ENCODE peak calls at places on chromosome 22, in five cellular contexts. H, B, Q, T and O are unnamed samples.

GRCh38 chr22:49349181-49349835 is 478.4 kb downstream of the BRD1 start:
- DNase-seq in H (peak; percentile 34), Q (no peak), T (peak; percentile 28), B (no peak), O (no peak)

GRCh38 chr22:20191803-20192202 is 40.9 kb upstream of the CCDC188 start:
- DNase-seq in Q (no peak), B (no peak), T (no peak), H (no peak), O (no peak)

GRCh38 chr22:47166446-47167016 is 404.1 kb downstream of the TBC1D22A start:
- DNase-seq in T (peak; percentile 41), H (peak; percentile 13), Q (no peak), B (no peak), O (no peak)

GRCh38 chr22:46592390-46592872 is 27.8 kb upstream of the GRAMD4 start:
- DNase-seq in H (peak; percentile 56), T (peak; percentile 70), B (peak; percentile 69), Q (no peak), O (peak; percentile 45)

GRCh38 chr22:49325531-49326395 is 501.9 kb downstream of the BRD1 start:
- DNase-seq in Q (no peak), T (peak; percentile 19), H (peak; percentile 23), B (no peak), O (no peak)

GRCh38 chr22:42202669-42203068 is 67.8 kb downstream of the TCF20 start:
- DNase-seq in H (peak; percentile 28), B (no peak), T (no peak), Q (no peak), O (no peak)

GRCh38 chr22:35589071-35589735 is 27.9 kb downstream of the MB start:
- DNase-seq in Q (no peak), B (no peak), H (no peak), T (no peak), O (no peak)

GRCh38 chr22:19873960-19874306 is 19.3 kb upstream of the GNB1L start:
- DNase-seq in T (peak; percentile 38), Q (no peak), H (peak; percentile 42), B (no peak), O (no peak)

GRCh38 chr22:49417326-49417725 is 410.3 kb downstream of the BRD1 start:
- DNase-seq in B (no peak), H (no peak), T (no peak), Q (no peak), O (no peak)

GRCh38 chr22:36056980-36057379 is 28.4 kb upstream of the RBFOX2 start:
- DNase-seq in B (no peak), T (no peak), H (no peak), Q (no peak), O (no peak)

GRCh38 chr22:27349456-27349855 is 452.1 kb downstream of the MN1 start:
- DNase-seq in Q (no peak), B (no peak), H (no peak), T (no peak), O (no peak)

GRCh38 chr22:19442166-19442565 is 5.3 kb downstream of the C22orf39 start:
- DNase-seq in T (no peak), B (no peak), Q (no peak), H (no peak), O (no peak)

GRCh38 chr22:50119768-50120251 is 30.0 kb downstream of the MOV10L1 start:
- DNase-seq in H (no peak), Q (no peak), T (no peak), B (peak; percentile 15), O (no peak)

GRCh38 chr22:26442086-26442756 is 13.2 kb downstream of the ASPHD2 start:
- DNase-seq in Q (no peak), H (peak; percentile 75), T (no peak), B (no peak), O (no peak)

GRCh38 chr22:36052505-36052941 is 23.9 kb upstream of the RBFOX2 start:
- DNase-seq in B (no peak), T (no peak), H (peak; percentile 48), Q (no peak), O (no peak)

GRCh38 chr22:21068681-21069276 is 23.0 kb downstream of the LRRC74B start:
- DNase-seq in B (no peak), H (peak; percentile 63), Q (no peak), T (no peak), O (no peak)

GRCh38 chr22:20979243-20979809 is 2.8 kb upstream of the LZTR1 start:
- DNase-seq in B (peak; percentile 56), H (peak; percentile 98), Q (peak; percentile 79), T (peak; percentile 92), O (no peak)

GRCh38 chr22:16949561-16949960 is 58.5 kb downstream of the GAB4 start:
- DNase-seq in T (no peak), B (no peak), Q (no peak), H (no peak), O (no peak)

GRCh38 chr22:46754110-46754799 is 8.2 kb upstream of the TBC1D22A start:
- DNase-seq in T (peak; percentile 90), B (peak; percentile 96), H (no peak), Q (peak; percentile 95), O (no peak)

GRCh38 chr22:47303161-47303890 is 540.9 kb downstream of the TBC1D22A start:
- DNase-seq in B (no peak), Q (peak; percentile 32), T (no peak), H (no peak), O (no peak)

GRCh38 chr22:43923191-43923590 is 414 bp upstream of the PNPLA3 start:
- DNase-seq in Q (no peak), B (no peak), T (no peak), H (no peak), O (no peak)
- H3K27ac ChIP-seq in Q (no peak overlapping the region), B (no peak overlapping the region), T (no peak overlapping the region), H (peak overlapping the region; percentile 60), O (no peak overlapping the region)

GRCh38 chr22:22154068-22154467 is 90.5 kb upstream of the VPREB1 start:
- DNase-seq in Q (no peak), H (no peak), B (no peak), T (no peak), O (no peak)
- H3K27ac ChIP-seq in Q (no peak overlapping the region), H (no peak overlapping the region), B (no peak overlapping the region), T (no peak overlapping the region), O (no peak overlapping the region)

GRCh38 chr22:45265546-45265945 is 19.2 kb upstream of the UPK3A start:
- DNase-seq in T (no peak), B (no peak), H (no peak), Q (no peak), O (no peak)

GRCh38 chr22:45261407-45262088 is 20.9 kb upstream of the KIAA0930 start:
- DNase-seq in B (no peak), Q (no peak), H (no peak), T (no peak), O (no peak)

GRCh38 chr22:45262931-45263789 is 21.6 kb upstream of the UPK3A start:
- DNase-seq in T (peak; percentile 61), B (no peak), H (no peak), Q (no peak), O (no peak)

GRCh38 chr22:45262195-45262930 is 21.7 kb upstream of the KIAA0930 start:
- DNase-seq in H (no peak), B (no peak), T (no peak), Q (no peak), O (no peak)

DNA sequence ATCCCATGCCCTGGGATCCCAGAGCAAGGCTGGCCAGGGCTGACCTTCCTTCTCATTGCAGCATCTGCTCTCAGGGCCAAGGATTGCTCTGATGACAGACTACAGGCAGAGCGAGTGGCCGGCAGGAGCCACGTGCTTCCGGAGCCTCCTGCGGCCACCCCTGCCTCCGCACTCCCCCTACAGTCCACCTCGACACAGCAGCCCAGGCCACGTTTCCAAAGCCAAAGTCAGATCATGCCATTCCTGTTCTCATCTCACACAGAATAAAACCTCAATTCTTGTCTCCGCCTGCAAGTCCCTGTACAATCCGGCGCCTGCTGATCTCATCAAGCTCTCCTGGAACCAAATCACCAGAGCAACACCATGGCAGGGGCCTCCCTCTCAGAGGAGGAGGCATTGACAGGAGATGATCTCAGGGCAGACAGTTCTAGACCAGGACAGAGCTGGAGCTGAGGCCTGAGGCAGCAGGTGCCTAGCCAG is 20.9 kb upstream of the UPK3A start:
- DNase-seq in H (peak; percentile 91), Q (peak; percentile 87), T (peak; percentile 77), B (peak; percentile 75), O (peak; percentile 37)
- H3K27ac ChIP-seq in H (no peak overlapping the region), Q (no peak overlapping the region), T (peak overlapping the region; percentile 32), B (no peak overlapping the region), O (peak overlapping the region; percentile 64)

DNA sequence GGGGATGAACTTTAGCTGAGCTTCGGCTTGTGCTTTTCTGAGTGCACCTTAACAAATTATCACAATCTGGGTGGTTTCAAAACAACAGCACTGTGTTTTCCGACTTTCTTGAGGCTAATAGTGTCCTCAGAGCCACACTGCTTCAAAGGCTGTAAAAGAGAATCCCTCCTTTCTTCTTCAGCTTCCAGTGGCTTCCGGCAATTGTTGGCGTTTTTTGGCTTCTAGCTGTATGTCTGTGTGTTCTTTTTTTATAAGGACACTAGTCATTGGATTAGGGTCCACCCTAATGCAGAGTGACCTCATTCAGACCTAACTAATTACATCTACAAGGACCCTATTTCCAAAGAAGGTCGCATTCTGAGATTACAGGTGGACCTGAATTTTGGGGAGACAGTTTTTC is 30.6 kb downstream of the KIAA1671 start:
- DNase-seq in T (no peak), B (no peak), Q (no peak), H (no peak), O (no peak)
- H3K27ac ChIP-seq in T (peak overlapping the region; percentile 32), B (no peak overlapping the region), Q (no peak overlapping the region), H (no peak overlapping the region), O (no peak overlapping the region)

DNA sequence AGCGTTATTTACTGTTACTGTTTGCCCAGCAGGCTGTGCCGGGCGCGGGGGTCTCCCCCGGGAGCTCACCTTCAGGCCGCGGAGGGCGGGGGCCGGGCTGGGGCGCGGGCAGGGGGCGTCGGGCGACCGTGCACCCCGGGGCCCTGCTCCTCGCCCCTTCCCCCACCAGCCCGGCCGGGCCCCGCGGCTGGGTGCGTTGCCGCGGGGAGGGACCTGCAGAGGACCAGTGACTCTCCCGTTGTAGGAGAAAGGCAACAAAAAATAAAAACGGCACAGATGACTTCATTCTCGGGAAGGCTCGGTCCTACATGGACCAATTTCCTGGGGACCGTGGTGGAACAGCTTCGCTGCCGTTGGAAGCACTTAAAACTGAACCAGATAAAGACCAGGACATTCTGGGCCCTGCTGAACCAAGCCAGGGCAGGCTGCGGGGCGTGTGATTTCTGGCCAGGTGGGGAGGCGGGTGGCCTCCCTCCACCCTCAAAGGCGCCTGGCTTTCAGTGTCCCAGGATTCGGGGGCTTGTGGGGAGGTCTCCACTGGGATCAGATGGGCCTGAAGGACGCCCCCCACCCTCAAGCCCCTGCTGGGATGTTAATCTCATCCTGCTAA is 57.3 kb downstream of the IGLL1 start:
- DNase-seq in B (peak; percentile 32), H (no peak), T (peak; percentile 39), Q (peak; percentile 58), O (no peak)
- H3K27ac ChIP-seq in B (peak overlapping the region; percentile 91), H (peak overlapping the region; percentile 100), T (peak overlapping the region; percentile 95), Q (no peak overlapping the region), O (no peak overlapping the region)

DNA sequence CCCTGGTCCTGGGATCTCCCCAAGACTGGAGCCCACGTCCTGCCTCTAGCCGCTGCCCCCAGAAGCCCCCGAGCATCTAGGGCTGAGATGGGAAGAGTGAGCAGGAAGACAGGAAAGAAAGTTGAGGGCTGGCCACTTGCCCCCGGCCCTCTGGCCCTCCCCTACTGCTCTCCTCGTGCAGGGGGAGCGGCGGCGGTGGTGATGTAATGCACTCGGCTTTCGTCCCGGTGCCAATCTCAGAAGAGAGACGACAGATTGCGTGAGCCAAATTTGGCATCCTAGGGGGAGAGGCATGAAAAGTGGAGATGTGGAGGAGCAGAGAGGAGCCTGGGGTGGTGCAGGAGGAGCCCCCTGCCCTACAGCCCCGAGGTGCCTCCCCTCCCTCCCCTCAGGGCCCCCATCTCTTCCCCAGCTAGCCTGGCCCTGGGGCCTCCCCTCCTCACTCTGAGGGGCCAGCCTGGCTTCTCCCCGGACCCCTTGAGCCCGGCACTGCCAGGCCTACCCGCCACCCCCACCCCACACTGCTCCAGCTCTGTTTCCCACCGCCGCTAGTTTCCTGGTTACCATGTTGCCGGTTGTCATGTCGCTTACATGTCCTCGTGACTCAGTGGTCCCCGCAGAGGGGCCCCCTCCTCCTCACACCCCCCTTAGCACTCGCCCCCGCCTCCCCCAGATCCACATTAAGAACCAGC is 2.5 kb downstream of the KCNJ4 start:
- DNase-seq in H (peak; percentile 57), T (no peak), Q (no peak), B (peak; percentile 83), O (no peak)
- H3K27ac ChIP-seq in H (no peak overlapping the region), T (no peak overlapping the region), Q (no peak overlapping the region), B (peak overlapping the region; percentile 66), O (no peak overlapping the region)